ENCODE peak calls at places on chromosomes 3 and 15, in six cellular contexts. Z is fibroblast of gingiva; I is LHCN-M2; B is CD8-positive, alpha-beta memory T cell; N is epithelial cell of proximal tubule; P is GM12878. U is an unnamed sample.

GRCh38 chr3:40930131-40930538 is 269.2 kb upstream of the CTNNB1 start:
- DNase-seq in Z (no peak), I (peak; percentile 25), B (no peak), N (no peak), P (no peak), U (peak; percentile 17)

GRCh38 chr15:35657679-35658201 is 111.8 kb upstream of the DPH6 start:
- DNase-seq in Z (peak; percentile 82), I (peak; percentile 73), B (no peak), N (no peak), P (no peak), U (no peak)

GRCh38 chr3:194340757-194341400 is 10.2 kb downstream of the CPN2 start:
- DNase-seq in Z (no peak), I (no peak), B (no peak), N (no peak), P (no peak), U (no peak)

GRCh38 chr15:45155739-45156138 is 25.9 kb downstream of the DUOX1 start:
- DNase-seq in Z (no peak), I (no peak), B (no peak), N (no peak), P (no peak), U (no peak)

GRCh38 chr3:184155644-184156521 is 706 bp downstream of the DVL3 start:
- DNase-seq in Z (no peak), I (no peak), B (peak; percentile 31), N (no peak), P (no peak), U (peak; percentile 33)

GRCh38 chr3:64594129-64594528 is 93.7 kb downstream of the ADAMTS9 start:
- DNase-seq in Z (no peak), I (no peak), B (no peak), N (no peak), P (no peak), U (no peak)

GRCh38 chr15:88655103-88655553 is 16.3 kb downstream of the ISG20 start:
- DNase-seq in Z (no peak), I (no peak), B (no peak), N (no peak), P (no peak), U (no peak)

GRCh38 chr3:37453393-37454391 is 279.3 kb upstream of the LRRFIP2 start:
- DNase-seq in Z (no peak), I (no peak), B (no peak), N (no peak), P (no peak), U (peak; percentile 69)

GRCh38 chr3:197547618-197548017 is 8.2 kb downstream of the BDH1 start:
- DNase-seq in Z (no peak), I (no peak), B (no peak), N (no peak), P (no peak), U (peak; percentile 68)

GRCh38 chr15:85623648-85624047 is 171.1 kb downstream of the KLHL25 start:
- DNase-seq in Z (peak; percentile 51), I (peak; percentile 74), B (no peak), N (no peak), P (no peak), U (no peak)

GRCh38 chr3:174325834-174326705 is 533.1 kb upstream of the NAALADL2 start:
- DNase-seq in Z (peak; percentile 92), I (peak; percentile 49), B (no peak), N (no peak), P (no peak), U (no peak)

GRCh38 chr3:110414851-110415250 is 656.8 kb upstream of the NECTIN3 start:
- DNase-seq in Z (peak; percentile 43), I (peak; percentile 84), B (no peak), N (peak; percentile 66), P (no peak), U (no peak)

GRCh38 chr3:192727032-192727847 is at the start of gene FGF12:
- DNase-seq in Z (no peak), I (peak; percentile 15), B (no peak), N (no peak), P (no peak), U (peak; percentile 85)

GRCh38 chr15:101045835-101046691 is 126.9 kb downstream of the LRRK1 start:
- DNase-seq in Z (no peak), I (no peak), B (no peak), N (no peak), P (no peak), U (peak; percentile 3)

GRCh38 chr3:21752749-21753347 is 1.8 kb upstream of the ZNF385D start:
- DNase-seq in Z (peak; percentile 73), I (peak; percentile 80), B (no peak), N (no peak), P (no peak), U (peak; percentile 30)

U was measured in WERI-Rb-1.